ENCODE peak calls at places on chromosomes 5 and 9, in six cellular contexts. X is natural killer cell, L is PC-9, U is stomach, D is nephron progenitor cell, R is lower leg skin. P is an unnamed sample.

GRCh38 chr9:14769235-14769580 is 46.7 kb upstream of the CER1 start:
- DNase-seq in L (no peak), U (no peak), R (no peak), X (no peak), D (no peak), P (no peak)

GRCh38 chr9:32472344-32472743 is 53.7 kb downstream of the RIGI start:
- DNase-seq in U (no peak), X (no peak), R (no peak), L (no peak), D (no peak), P (no peak)

GRCh38 chr5:57191986-57192385 is 18.1 kb downstream of the GPBP1 start:
- DNase-seq in D (no peak), U (no peak), X (no peak), L (no peak), R (no peak), P (no peak)

GRCh38 chr5:107294151-107294550 is 376.6 kb downstream of the EFNA5 start:
- DNase-seq in R (no peak), U (no peak), L (no peak), D (no peak), X (no peak), P (no peak)

GRCh38 chr9:123954921-123955320 is 25.0 kb upstream of the DENND1A start:
- DNase-seq in X (no peak), D (no peak), L (no peak), R (no peak), U (no peak), P (no peak)

GRCh38 chr5:32949571-32949970 is 238.4 kb downstream of the NPR3 start:
- DNase-seq in U (no peak), X (no peak), R (no peak), L (no peak), D (no peak), P (no peak)

GRCh38 chr5:141841376-141841775 is 36.8 kb downstream of the PCDH1 start:
- DNase-seq in U (peak), R (no peak), X (no peak), L (peak), D (no peak), P (no peak)

GRCh38 chr5:8848997-8849585 is 696.8 kb downstream of the SEMA5A start:
- DNase-seq in R (no peak), L (no peak), D (no peak), X (no peak), U (no peak), P (no peak)

GRCh38 chr9:123113185-123113584 is 79.7 kb downstream of the GPR21 start:
- DNase-seq in L (no peak), R (no peak), X (no peak), U (no peak), D (no peak), P (no peak)

GRCh38 chr5:14235872-14236271 is 92.7 kb downstream of the TRIO start:
- DNase-seq in L (no peak), X (no peak), D (no peak), U (no peak), R (no peak), P (no peak)

GRCh38 chr5:11602298-11602697 is 301.9 kb downstream of the CTNND2 start:
- DNase-seq in U (no peak), R (no peak), L (no peak), D (no peak), X (no peak), P (no peak)

GRCh38 chr9:131028931-131029573 is 20.1 kb downstream of the LAMC3 start:
- DNase-seq in X (no peak), L (no peak), D (no peak), R (no peak), U (no peak), P (no peak)

GRCh38 chr5:172600571-172600970 is 40.5 kb upstream of the NEURL1B start:
- DNase-seq in L (no peak), R (no peak), D (no peak), X (no peak), U (no peak), P (no peak)

GRCh38 chr9:2613730-2614271 is 7.8 kb upstream of the VLDLR start:
- DNase-seq in X (no peak), D (no peak), L (no peak), R (no peak), U (no peak), P (no peak)

GRCh38 chr9:76198336-76198735 is 195.9 kb downstream of the RFK start:
- DNase-seq in R (no peak), X (no peak), U (no peak), D (no peak), L (no peak), P (no peak)

GRCh38 chr5:101160002-101160401 is 256.9 kb upstream of the ST8SIA4 start:
- DNase-seq in X (no peak), D (no peak), U (no peak), R (no peak), L (no peak), P (no peak)

GRCh38 chr9:20811872-20812271 is 127.8 kb downstream of the FOCAD start:
- DNase-seq in D (no peak), R (no peak), U (no peak), L (no peak), X (no peak), P (no peak)

GRCh38 chr9:117704024-117704575 is at the start of gene TLR4:
- DNase-seq in U (peak), X (no peak), D (peak), R (peak), L (peak), P (no peak)

GRCh38 chr5:110333384-110333783 is 393.1 kb downstream of the TMEM232 start:
- DNase-seq in R (no peak), U (no peak), X (no peak), L (peak), D (peak), P (peak)

GRCh38 chr9:97802276-97802675 is 50.8 kb upstream of the FOXE1 start:
- DNase-seq in X (no peak), L (peak), U (no peak), R (no peak), D (no peak), P (no peak)

GRCh38 chr5:59081693-59082092 is 498.8 kb downstream of the RAB3C start:
- DNase-seq in D (no peak), L (no peak), U (no peak), R (no peak), X (no peak), P (no peak)

GRCh38 chr9:112699230-112699629 is 18.7 kb downstream of the INIP start:
- DNase-seq in U (no peak), D (no peak), L (no peak), R (no peak), X (no peak), P (no peak)

GRCh38 chr9:8821910-8822666 is 1022.5 kb upstream of the DMAC1 start:
- DNase-seq in D (no peak), U (no peak), L (no peak), X (no peak), R (no peak), P (no peak)

GRCh38 chr5:73654861-73655318 is 28.9 kb downstream of the ARHGEF28 start:
- DNase-seq in R (no peak), X (no peak), U (no peak), D (no peak), L (no peak), P (no peak)

GRCh38 chr5:167934561-167934971 is 356.9 kb upstream of the WWC1 start:
- DNase-seq in D (no peak), R (no peak), U (no peak), X (no peak), L (no peak), P (no peak)

GRCh38 chr5:124178050-124178449 is 568.4 kb downstream of the ZNF608 start:
- DNase-seq in L (no peak), D (no peak), R (no peak), U (no peak), X (no peak), P (no peak)

GRCh38 chr5:10291736-10292135 is 16.0 kb downstream of the CMBL start:
- DNase-seq in R (no peak), L (no peak), D (no peak), U (no peak), X (no peak), P (no peak)

DNA sequence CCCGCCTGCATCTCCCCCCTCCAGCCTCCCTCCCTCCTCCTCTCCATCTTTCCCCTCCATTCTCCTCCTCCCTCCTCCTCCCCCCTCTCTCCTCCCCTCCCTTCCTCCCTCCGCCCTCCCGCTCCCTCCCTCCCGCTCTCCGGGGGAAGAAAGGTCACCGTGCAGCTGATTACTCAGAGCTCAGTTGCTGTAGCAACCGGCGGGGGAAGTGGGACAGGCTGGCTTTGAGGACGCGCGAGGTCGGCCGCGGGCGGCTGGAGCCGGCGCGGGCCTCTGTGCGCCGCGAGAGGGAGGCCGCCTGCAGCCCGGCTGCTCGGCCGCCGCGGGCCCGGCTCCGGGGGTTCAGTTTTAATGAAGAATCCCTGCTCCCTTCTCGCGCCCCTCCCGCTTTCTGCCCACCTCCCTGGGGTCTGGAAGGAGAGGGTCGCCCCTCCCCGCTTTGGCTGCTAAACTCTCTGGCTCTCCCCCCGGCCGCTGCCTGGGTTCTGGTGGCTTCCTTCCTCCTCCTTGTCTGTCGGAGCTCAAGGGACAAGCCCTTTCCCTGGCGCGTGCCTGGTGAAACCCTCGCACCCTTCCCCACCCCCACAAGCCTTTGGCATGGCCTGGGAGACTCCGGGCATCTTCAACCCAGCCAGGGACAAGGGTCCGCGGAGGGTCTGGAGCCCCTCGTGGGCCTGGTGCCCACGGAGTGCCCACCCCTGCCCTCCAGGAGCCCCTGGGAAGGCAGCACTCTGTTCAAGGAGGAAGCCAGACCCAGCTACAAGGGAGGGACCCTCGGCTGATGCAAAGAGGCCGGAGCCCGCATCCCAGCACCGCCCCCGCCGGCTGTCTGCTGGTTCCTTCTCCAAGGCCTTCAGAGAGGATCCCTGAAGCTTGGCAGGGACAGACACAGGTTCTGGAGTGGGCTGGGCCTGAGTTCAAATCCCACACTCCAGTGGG is 160.3 kb downstream of the C9orf50 start:
- DNase-seq in R (peak), X (peak), U (peak), D (peak), L (peak), P (peak)
- TF ChIP-seq CTCF in R (no peak), X (no peak), U (no peak), D (no peak), L (no peak), P (no peak)

DNA sequence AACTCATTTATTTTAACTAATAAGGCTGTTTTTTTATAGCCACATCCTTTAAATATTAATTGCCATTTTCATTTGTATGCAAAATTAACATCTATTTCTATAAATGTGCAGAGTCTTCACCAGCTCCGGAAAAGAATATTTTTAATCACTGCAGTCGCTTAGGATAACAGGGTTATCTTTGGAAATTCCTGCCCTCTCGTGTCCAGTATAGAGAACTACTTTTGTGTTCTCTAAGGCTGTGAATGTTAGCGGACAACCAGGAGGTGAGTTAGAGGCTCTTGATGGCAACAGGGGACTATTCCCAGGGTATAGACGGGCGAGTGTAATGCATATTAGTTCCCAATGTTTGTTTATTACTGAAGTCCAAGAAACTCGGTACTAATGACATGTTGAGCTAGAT is 59.4 kb downstream of the GGTA1 start:
- DNase-seq in U (no peak), D (no peak), L (no peak), X (no peak), R (no peak), P (no peak)
- TF ChIP-seq CTCF in U (no peak), D (peak), L (peak), X (no peak), R (no peak), P (no peak)

GRCh38 chr9:297104-297794 is 82.6 kb downstream of the DOCK8 start:
- DNase-seq in X (no peak), L (peak), U (peak), R (no peak), D (no peak), P (no peak)

GRCh38 chr9:289121-289520 is 74.5 kb downstream of the DOCK8 start:
- DNase-seq in X (no peak), R (no peak), L (no peak), D (no peak), U (no peak), P (no peak)

GRCh38 chr9:297795-298119 is 83.1 kb downstream of the DOCK8 start:
- DNase-seq in U (no peak), D (no peak), R (no peak), L (no peak), X (no peak), P (no peak)

DNA sequence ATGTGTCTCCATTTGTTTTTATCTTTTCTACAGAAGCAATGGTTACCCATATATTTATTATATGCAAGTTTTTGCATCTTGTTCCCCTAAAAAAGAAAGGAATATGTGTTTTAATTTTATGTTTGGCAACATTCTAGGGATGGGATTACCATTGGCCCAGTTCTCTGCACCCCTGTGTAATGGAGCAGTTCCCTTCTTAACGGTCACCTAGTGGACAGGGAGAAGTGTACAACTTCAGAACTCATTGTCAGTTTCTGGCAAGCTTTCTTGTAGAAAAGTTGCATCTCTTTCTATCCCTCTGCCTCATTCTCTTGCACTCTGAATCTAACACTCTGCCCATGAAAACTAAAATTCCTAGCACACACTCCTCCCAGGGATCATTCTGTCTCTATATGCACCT is 78.2 kb downstream of the DOCK8 start:
- DNase-seq in X (no peak), D (no peak), R (no peak), U (no peak), L (no peak), P (no peak)
- TF ChIP-seq CTCF in X (no peak), D (no peak), R (no peak), U (no peak), L (no peak), P (no peak)

DNA sequence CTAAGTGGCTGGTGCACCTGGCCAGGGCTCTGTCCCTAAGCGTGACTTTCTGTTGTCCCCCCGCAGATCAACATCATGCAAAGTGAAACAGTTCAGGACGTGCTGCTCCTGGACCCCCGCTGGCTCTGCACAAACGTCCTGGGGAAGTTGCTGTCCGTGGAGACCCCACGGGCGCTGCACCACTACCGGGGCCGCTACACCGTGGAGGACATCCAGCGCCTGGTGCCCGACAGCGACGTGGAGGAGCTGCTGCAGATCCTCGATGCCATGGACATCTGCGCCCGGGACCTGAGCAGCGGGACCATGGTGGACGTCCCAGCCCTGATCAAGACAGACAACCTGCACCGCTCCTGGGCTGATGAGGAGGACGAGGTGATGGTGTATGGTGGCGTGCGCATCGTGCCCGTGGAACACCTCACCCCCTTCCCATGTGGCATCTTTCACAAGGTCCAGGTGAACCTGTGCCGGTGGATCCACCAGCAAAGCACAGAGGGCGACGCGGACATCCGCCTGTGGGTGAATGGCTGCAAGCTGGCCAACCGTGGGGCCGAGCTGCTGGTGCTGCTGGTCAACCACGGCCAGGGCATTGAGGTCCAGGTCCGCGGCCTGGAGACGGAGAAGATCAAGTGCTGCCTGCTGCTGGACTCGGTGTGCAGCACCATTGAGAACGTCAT is 19.7 kb upstream of the CTSL start:
- DNase-seq in L (no peak), D (no peak), U (no peak), R (no peak), X (no peak), P (no peak)
- TF ChIP-seq CTCF in L (no peak), D (no peak), U (no peak), R (no peak), X (no peak), P (no peak)

DNA sequence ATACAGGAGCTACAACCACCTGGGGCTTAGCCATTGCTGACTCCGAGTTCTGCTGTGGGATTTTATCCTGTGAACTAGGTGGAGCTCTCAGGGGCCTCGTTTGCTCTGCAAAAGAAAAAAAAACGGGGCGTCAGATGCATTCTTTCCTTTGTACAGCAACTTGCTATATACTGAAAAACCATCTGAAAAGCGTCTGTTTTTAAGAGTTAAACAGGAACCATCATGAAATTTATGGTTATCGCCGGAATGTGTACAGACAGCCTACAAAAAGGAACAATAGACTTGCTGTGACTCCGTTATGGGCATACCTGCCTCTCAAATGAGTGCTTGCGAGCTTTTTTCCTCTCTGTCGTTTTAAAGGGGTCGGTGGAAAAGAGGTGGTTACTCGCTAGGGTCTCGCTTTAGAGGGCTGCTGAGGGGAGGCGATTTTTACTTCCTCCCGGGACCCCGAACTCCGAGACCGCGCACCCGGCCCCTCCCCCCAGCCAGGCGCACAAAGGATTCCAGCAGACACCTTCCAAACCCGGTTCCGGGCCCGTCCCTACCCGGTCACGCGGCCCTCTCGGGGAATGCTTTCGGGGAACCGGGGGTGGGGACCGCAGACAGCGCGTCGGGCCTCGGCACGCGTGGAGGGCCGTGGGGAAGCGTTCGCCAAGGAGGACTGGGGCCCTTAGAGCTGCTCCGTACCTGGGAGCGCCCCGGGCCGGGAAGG is 826 bp downstream of the PAIP1 start:
- DNase-seq in L (peak), R (peak), X (no peak), D (peak), U (peak), P (peak)
- TF ChIP-seq CTCF in L (no peak), R (no peak), X (no peak), D (no peak), U (no peak), P (no peak)

GRCh38 chr5:31416547-31416946 is 115.3 kb downstream of the DROSHA start:
- DNase-seq in D (no peak), L (no peak), X (no peak), R (no peak), U (no peak), P (no peak)
- TF ChIP-seq CTCF in D (no peak), L (no peak), X (no peak), R (no peak), U (no peak), P (no peak)

P was measured in glutamatergic neuron.